ENCODE peak calls at places on chromosome 15, in five cellular contexts. One of them, this sample, is unnamed.

GRCh38 chr15:77346637-77347036 is 73.3 kb downstream of the PEAK1 start:
- DNase-seq in A549: no peak
- DNase-seq in K562: no peak
- DNase-seq in HepG2: peak
- DNase-seq in HCT116: no peak
- DNase-seq in this sample: no peak

GRCh38 chr15:78988361-78988911 is 43.6 kb upstream of the CTSH start:
- DNase-seq in HCT116: peak
- DNase-seq in K562: no peak
- DNase-seq in A549: peak
- DNase-seq in HepG2: peak
- DNase-seq in this sample: peak

GRCh38 chr15:25947336-25948080 is 84.4 kb upstream of the ATP10A start:
- DNase-seq in K562: no peak
- DNase-seq in A549: peak
- DNase-seq in HCT116: no peak
- DNase-seq in HepG2: no peak
- DNase-seq in this sample: peak

GRCh38 chr15:31278056-31278445 is 48.6 kb upstream of the KLF13 start:
- DNase-seq in A549: no peak
- DNase-seq in K562: peak
- DNase-seq in HCT116: no peak
- DNase-seq in HepG2: no peak
- DNase-seq in this sample: no peak

GRCh38 chr15:30984542-30984941 is 6.9 kb downstream of the MTMR10 start:
- DNase-seq in K562: no peak
- DNase-seq in HepG2: no peak
- DNase-seq in A549: no peak
- DNase-seq in HCT116: no peak
- DNase-seq in this sample: no peak

GRCh38 chr15:66751579-66751978 is 49.5 kb downstream of the SMAD6 start:
- DNase-seq in HCT116: peak
- DNase-seq in K562: no peak
- DNase-seq in A549: peak
- DNase-seq in HepG2: peak
- DNase-seq in this sample: peak

GRCh38 chr15:40785814-40786213 is 16.0 kb downstream of the C15orf62 start:
- DNase-seq in K562: no peak
- DNase-seq in HepG2: no peak
- DNase-seq in HCT116: no peak
- DNase-seq in A549: no peak
- DNase-seq in this sample: no peak

GRCh38 chr15:96273317-96274086 is 57.0 kb upstream of the NR2F2 start:
- DNase-seq in HepG2: no peak
- DNase-seq in K562: peak
- DNase-seq in HCT116: peak
- DNase-seq in A549: peak
- DNase-seq in this sample: peak

DNA sequence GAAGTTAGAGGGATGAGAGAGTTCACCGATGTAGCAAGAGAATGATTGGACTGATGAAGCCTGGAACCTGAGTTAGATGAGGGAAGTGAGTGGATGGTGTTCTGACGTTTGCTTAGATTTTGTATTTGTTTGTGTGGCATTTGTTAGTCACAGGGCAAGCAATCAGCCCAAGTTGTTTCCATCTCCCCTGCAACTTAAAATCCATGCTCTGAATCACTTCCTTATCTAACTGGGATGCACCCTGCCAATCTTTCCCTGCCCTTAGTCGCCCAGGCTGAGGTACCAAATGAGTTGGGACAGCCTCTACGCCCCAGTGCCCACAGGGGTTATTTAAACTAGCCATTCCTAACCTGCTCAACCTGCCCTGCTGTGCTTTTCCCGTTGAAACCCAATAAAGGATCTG is 12.6 kb downstream of the PAQR5 start:
- DNase-seq in HepG2: no peak
- DNase-seq in HCT116: no peak
- DNase-seq in A549: peak
- DNase-seq in K562: no peak
- DNase-seq in this sample: no peak
- TF ChIP-seq POLR2A in HepG2: no peak
- TF ChIP-seq POLR2A in HCT116: no peak
- TF ChIP-seq POLR2A in A549: no peak
- TF ChIP-seq POLR2A in K562: no peak
- TF ChIP-seq POLR2A in this sample: no peak

GRCh38 chr15:99977945-99978344 is 244.7 kb upstream of the LYSMD4 start:
- DNase-seq in A549: no peak
- DNase-seq in HepG2: no peak
- DNase-seq in HCT116: no peak
- DNase-seq in K562: no peak
- DNase-seq in this sample: no peak

GRCh38 chr15:99978426-99978825 is 245.2 kb upstream of the LYSMD4 start:
- DNase-seq in HCT116: no peak
- DNase-seq in HepG2: no peak
- DNase-seq in K562: no peak
- DNase-seq in A549: no peak
- DNase-seq in this sample: no peak

GRCh38 chr15:99979371-99979770 is 246.1 kb upstream of the LYSMD4 start:
- DNase-seq in A549: no peak
- DNase-seq in K562: no peak
- DNase-seq in HCT116: no peak
- DNase-seq in HepG2: no peak
- DNase-seq in this sample: no peak

GRCh38 chr15:99976000-99976399 is 242.8 kb upstream of the LYSMD4 start:
- DNase-seq in K562: no peak
- DNase-seq in HepG2: no peak
- DNase-seq in A549: no peak
- DNase-seq in HCT116: no peak
- DNase-seq in this sample: no peak

DNA sequence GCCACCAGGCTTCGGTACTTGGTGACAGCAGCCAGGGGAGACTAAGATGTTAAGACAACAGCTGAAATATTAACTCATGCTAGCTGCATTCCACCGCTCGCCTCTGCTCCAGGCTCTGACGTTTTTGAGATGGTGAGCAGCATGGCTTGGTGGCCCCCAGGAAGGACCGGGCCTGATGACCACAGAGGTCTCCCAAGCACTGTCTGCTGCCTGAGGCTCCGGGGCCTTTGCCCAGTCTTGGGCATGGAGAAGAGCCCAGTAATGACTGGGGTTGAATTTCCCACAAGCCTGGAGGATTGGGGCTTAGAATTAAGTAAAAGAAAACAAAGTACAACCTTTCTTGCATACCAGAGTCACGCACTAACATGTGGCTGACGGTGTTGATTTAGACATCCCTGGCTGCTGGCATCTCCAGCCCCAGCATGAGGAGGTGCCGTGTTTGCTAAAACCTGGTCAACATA is 243.6 kb upstream of the LYSMD4 start:
- DNase-seq in K562: no peak
- DNase-seq in A549: peak
- DNase-seq in HepG2: no peak
- DNase-seq in HCT116: no peak
- DNase-seq in this sample: peak
- TF ChIP-seq MAX in K562: no peak
- TF ChIP-seq MAX in A549: no peak
- TF ChIP-seq MAX in HepG2: no peak
- TF ChIP-seq MAX in HCT116: no peak
- TF ChIP-seq MAX in this sample: no peak

GRCh38 chr15:70099167-70099965 is 1.6 kb upstream of the TLE3 start:
- DNase-seq in HepG2: peak
- DNase-seq in HCT116: peak
- DNase-seq in K562: peak
- DNase-seq in A549: peak
- DNase-seq in this sample: peak
- TF ChIP-seq CTCF in HepG2: no peak
- TF ChIP-seq CTCF in HCT116: no peak
- TF ChIP-seq CTCF in K562: no peak
- TF ChIP-seq CTCF in A549: no peak
- TF ChIP-seq CTCF in this sample: no peak

DNA sequence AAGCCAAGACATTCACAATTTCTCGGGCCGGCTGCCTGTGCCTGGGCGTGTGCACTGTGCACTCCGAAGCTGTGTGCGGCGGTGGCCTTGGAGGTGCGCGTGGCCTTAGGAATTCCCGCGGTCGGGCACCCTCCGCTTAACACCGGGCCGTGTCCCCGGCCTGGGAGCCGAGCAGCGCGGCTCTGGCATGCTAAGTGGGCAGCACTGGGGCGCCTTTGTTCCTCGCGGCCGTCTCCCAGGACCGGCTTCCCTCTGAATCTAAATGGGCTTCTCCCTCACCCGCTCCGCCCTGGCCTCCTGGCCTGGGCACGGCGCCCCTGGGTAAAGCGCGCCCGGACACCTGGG is 498 bp upstream of the ARNT2 start:
- DNase-seq in HCT116: no peak
- DNase-seq in K562: no peak
- DNase-seq in HepG2: no peak
- DNase-seq in A549: peak
- DNase-seq in this sample: no peak
- TF ChIP-seq POLR2A in HCT116: no peak
- TF ChIP-seq POLR2A in K562: no peak
- TF ChIP-seq POLR2A in HepG2: no peak
- TF ChIP-seq POLR2A in A549: no peak
- TF ChIP-seq POLR2A in this sample: no peak

GRCh38 chr15:71449956-71450355 is 334.7 kb downstream of the THSD4 start:
- DNase-seq in HepG2: no peak
- DNase-seq in A549: no peak
- DNase-seq in HCT116: no peak
- DNase-seq in K562: no peak
- DNase-seq in this sample: no peak

GRCh38 chr15:71449363-71449762 is 334.1 kb downstream of the THSD4 start:
- DNase-seq in HepG2: no peak
- DNase-seq in A549: no peak
- DNase-seq in HCT116: no peak
- DNase-seq in K562: no peak
- DNase-seq in this sample: no peak

GRCh38 chr15:71448688-71449114 is 333.4 kb downstream of the THSD4 start:
- DNase-seq in HepG2: peak
- DNase-seq in HCT116: peak
- DNase-seq in K562: peak
- DNase-seq in A549: peak
- DNase-seq in this sample: peak

GRCh38 chr15:71452893-71453292 is 337.6 kb downstream of the THSD4 start:
- DNase-seq in HCT116: no peak
- DNase-seq in A549: no peak
- DNase-seq in HepG2: no peak
- DNase-seq in K562: no peak
- DNase-seq in this sample: no peak

DNA sequence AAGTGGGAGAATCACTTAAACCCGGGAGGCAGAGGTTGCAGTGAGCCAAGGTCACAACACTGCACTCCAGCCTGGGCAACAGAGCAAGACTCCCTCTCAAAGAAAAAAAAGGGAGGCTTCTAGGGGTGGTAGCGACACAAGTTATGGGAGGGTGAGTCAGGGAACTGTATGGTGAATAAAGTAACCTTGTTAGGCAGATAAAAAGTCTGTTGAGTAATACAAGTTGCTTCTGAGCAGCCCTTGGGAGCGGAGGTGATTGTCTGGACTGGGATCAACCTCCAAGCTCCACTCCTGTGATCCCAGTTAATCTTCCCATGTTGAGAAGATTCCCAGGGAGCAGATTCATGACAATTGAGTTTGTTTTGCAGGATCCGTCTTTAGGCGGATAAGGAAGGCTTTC is 335.8 kb downstream of the THSD4 start:
- DNase-seq in A549: no peak
- DNase-seq in HCT116: no peak
- DNase-seq in K562: no peak
- DNase-seq in HepG2: no peak
- DNase-seq in this sample: no peak
- TF ChIP-seq MAX in A549: no peak
- TF ChIP-seq MAX in HCT116: no peak
- TF ChIP-seq MAX in K562: no peak
- TF ChIP-seq MAX in HepG2: no peak
- TF ChIP-seq MAX in this sample: no peak